ENCODE peak calls at places on chromosomes 11 and 22, in six cellular contexts. F is amniotic stem cell, R is nephron progenitor cell, V is nucleus accumbens, C is GM23338, N is uterus. K is an unnamed sample.

GRCh38 chr11:35166369-35167360 is 27.7 kb downstream of the CD44 start:
- DNase-seq in F (peak), R (no peak), V (peak), C (no peak), N (no peak), K (peak)

GRCh38 chr22:41589260-41589600 is 410 bp downstream of the PMM1 start:
- DNase-seq in F (no peak), R (no peak), V (peak), C (peak), N (no peak), K (peak)

GRCh38 chr11:67160872-67161783 is 42.1 kb downstream of the KDM2A start:
- DNase-seq in F (no peak), R (no peak), V (no peak), C (peak), N (no peak), K (peak)

GRCh38 chr11:120344302-120345004 is 8.2 kb downstream of the ARHGEF12 start:
- DNase-seq in F (no peak), R (no peak), V (no peak), C (no peak), N (no peak), K (peak)

GRCh38 chr22:36287881-36288515 is 35.1 kb downstream of the APOL1 start:
- DNase-seq in F (no peak), R (no peak), V (no peak), C (no peak), N (no peak), K (peak)

GRCh38 chr11:103633037-103633788 is 403.2 kb upstream of the DDI1 start:
- DNase-seq in F (no peak), R (no peak), V (no peak), C (peak), N (no peak), K (peak)

GRCh38 chr11:76120513-76121081 is 85.7 kb downstream of the WNT11 start:
- DNase-seq in F (no peak), R (no peak), V (no peak), C (peak), N (no peak), K (peak)

GRCh38 chr11:62752994-62753735 is 795 bp downstream of the ZBTB3 start:
- DNase-seq in F (no peak), R (peak), V (no peak), C (no peak), N (no peak), K (no peak)

GRCh38 chr22:41048791-41049717 is 43.3 kb upstream of the EP300 start:
- DNase-seq in F (peak), R (peak), V (peak), C (peak), N (peak), K (peak)

GRCh38 chr11:477042-477715 is 27.1 kb downstream of the PTDSS2 start:
- DNase-seq in F (no peak), R (peak), V (no peak), C (no peak), N (no peak), K (no peak)

GRCh38 chr22:31210830-31211503 is 1.1 kb upstream of the LIMK2 start:
- DNase-seq in F (no peak), R (no peak), V (no peak), C (no peak), N (peak), K (no peak)

GRCh38 chr22:39814899-39815298 is 78.7 kb downstream of the ENTHD1 start:
- DNase-seq in F (no peak), R (no peak), V (no peak), C (no peak), N (no peak), K (peak)